ENCODE peak calls at places on chromosomes 13 and 19, in five cellular contexts. S, B, O, P and X are unnamed samples.
A peak's percentile ranks its signal among the peaks of the same experiment; 100 is the strongest.

GRCh38 chr19:35856001-35856400 is 710 bp upstream of the KIRREL2 start:
- DNase-seq in P (no peak), B (no peak), S (no peak), O (no peak), X (no peak)

GRCh38 chr13:95710313-95710712 is 33.4 kb downstream of the DNAJC3 start:
- DNase-seq in S (no peak), B (peak; percentile 58), P (peak; percentile 47), O (peak; percentile 72), X (no peak)

GRCh38 chr13:106498571-106498970 is 36.9 kb downstream of the EFNB2 start:
- DNase-seq in S (no peak), P (no peak), O (no peak), B (no peak), X (no peak)

GRCh38 chr19:11496391-11497163 is 9.1 kb downstream of the ZNF653 start:
- DNase-seq in P (peak; percentile 62), B (peak; percentile 88), O (peak; percentile 91), S (peak; percentile 43), X (peak; percentile 42)

GRCh38 chr19:1862424-1863307 is 713 bp downstream of the KLF16 start:
- DNase-seq in P (no peak), S (no peak), O (peak; percentile 51), B (peak; percentile 42), X (peak; percentile 43)

GRCh38 chr19:3821857-3822364 is 35.7 kb upstream of the MATK start:
- DNase-seq in O (no peak), P (no peak), B (peak; percentile 37), S (peak; percentile 91), X (peak; percentile 85)

GRCh38 chr19:38070573-38070972 is 153.4 kb downstream of the DPF1 start:
- DNase-seq in B (peak; percentile 52), P (peak; percentile 23), O (peak; percentile 87), S (no peak), X (no peak)

GRCh38 chr13:26872444-26873173 is 112.0 kb upstream of the GPR12 start:
- DNase-seq in P (peak; percentile 6), S (peak; percentile 21), B (peak; percentile 44), O (peak; percentile 45), X (peak; percentile 7)

GRCh38 chr19:1650627-1651009 is 1.8 kb downstream of the TCF3 start:
- DNase-seq in P (no peak), S (no peak), O (no peak), B (peak; percentile 21), X (no peak)

GRCh38 chr19:56840452-56841193 is at the start of the genes PEG3 and ZIM2:
- DNase-seq in B (no peak), P (no peak), O (no peak), S (no peak), X (no peak)

GRCh38 chr19:35144600-35145436 is 1.8 kb downstream of the FXYD7 start:
- DNase-seq in O (peak; percentile 82), P (no peak), S (no peak), B (no peak), X (no peak)

GRCh38 chr13:23433171-23434153 is at the start of gene SACS:
- DNase-seq in B (peak; percentile 61), O (peak; percentile 33), S (no peak), P (no peak), X (no peak)

GRCh38 chr19:31352296-31352781 is 3.1 kb upstream of the TSHZ3 start:
- DNase-seq in O (no peak), P (no peak), S (no peak), B (no peak), X (no peak)

GRCh38 chr13:27161423-27161822 is 10.2 kb downstream of the USP12 start:
- DNase-seq in P (no peak), B (no peak), S (no peak), O (no peak), X (no peak)

GRCh38 chr13:94112227-94112626 is 367.3 kb downstream of the DCT start:
- DNase-seq in P (peak; percentile 89), S (no peak), B (peak; percentile 92), O (peak; percentile 50), X (no peak)

GRCh38 chr13:108911807-108912206 is 282.4 kb downstream of the MYO16 start:
- DNase-seq in O (peak; percentile 80), B (no peak), P (no peak), S (no peak), X (no peak)

GRCh38 chr19:1266116-1266817 is 2.9 kb upstream of the CIRBP start:
- DNase-seq in S (peak; percentile 42), O (peak; percentile 88), P (peak; percentile 87), B (peak; percentile 90), X (peak; percentile 65)

GRCh38 chr13:38783992-38784875 is 97.4 kb downstream of the FREM2 start:
- DNase-seq in B (no peak), O (no peak), P (no peak), S (no peak), X (no peak)

GRCh38 chr13:94967183-94968039 is 255.1 kb upstream of the SOX21 start:
- DNase-seq in B (peak; percentile 15), P (no peak), O (peak; percentile 23), S (no peak), X (no peak)

GRCh38 chr13:109331898-109332297 is 454.5 kb downstream of the IRS2 start:
- DNase-seq in B (peak; percentile 34), S (no peak), P (no peak), O (no peak), X (no peak)

GRCh38 chr13:105778196-105778595 is 757.3 kb downstream of the EFNB2 start:
- DNase-seq in P (no peak), B (peak; percentile 4), S (no peak), O (peak; percentile 14), X (no peak)